ENCODE peak calls at places on chromosomes 13 and 19, in eight cellular contexts. One of them, this sample, is unnamed.

GRCh38 chr19:41083516-41083915 is 4.7 kb upstream of the CYP2A13 start:
- ATAC-seq in pancreas: no peak
- ATAC-seq in right cardiac atrium: no peak
- ATAC-seq in T-cell: no peak
- ATAC-seq in HCT116: no peak
- ATAC-seq in heart right ventricle: no peak
- ATAC-seq in aorta: no peak
- ATAC-seq in Right ventricle myocardium inferior: no peak
- ATAC-seq in this sample: no peak

GRCh38 chr13:31122544-31123260 is 39.0 kb downstream of the HSPH1 start:
- ATAC-seq in right cardiac atrium: no peak
- ATAC-seq in pancreas: no peak
- ATAC-seq in aorta: no peak
- ATAC-seq in HCT116: no peak
- ATAC-seq in Right ventricle myocardium inferior: no peak
- ATAC-seq in T-cell: no peak
- ATAC-seq in heart right ventricle: no peak
- ATAC-seq in this sample: no peak

GRCh38 chr13:23212621-23213020 is 31.8 kb downstream of the SGCG start:
- ATAC-seq in heart right ventricle: no peak
- ATAC-seq in aorta: no peak
- ATAC-seq in right cardiac atrium: no peak
- ATAC-seq in pancreas: no peak
- ATAC-seq in T-cell: no peak
- ATAC-seq in Right ventricle myocardium inferior: no peak
- ATAC-seq in HCT116: no peak
- ATAC-seq in this sample: no peak

GRCh38 chr19:11225172-11225571 is 14.2 kb upstream of the ANGPTL8 start:
- ATAC-seq in pancreas: no peak
- ATAC-seq in heart right ventricle: no peak
- ATAC-seq in T-cell: no peak
- ATAC-seq in right cardiac atrium: peak
- ATAC-seq in HCT116: no peak
- ATAC-seq in aorta: no peak
- ATAC-seq in Right ventricle myocardium inferior: peak
- ATAC-seq in this sample: peak

GRCh38 chr19:6264077-6264445 is 15.7 kb downstream of the MLLT1 start:
- ATAC-seq in pancreas: no peak
- ATAC-seq in T-cell: no peak
- ATAC-seq in Right ventricle myocardium inferior: no peak
- ATAC-seq in aorta: no peak
- ATAC-seq in heart right ventricle: no peak
- ATAC-seq in HCT116: no peak
- ATAC-seq in right cardiac atrium: no peak
- ATAC-seq in this sample: no peak

GRCh38 chr13:29936961-29937360 is 86.5 kb upstream of the UBL3 start:
- ATAC-seq in aorta: no peak
- ATAC-seq in pancreas: no peak
- ATAC-seq in Right ventricle myocardium inferior: no peak
- ATAC-seq in heart right ventricle: no peak
- ATAC-seq in HCT116: no peak
- ATAC-seq in T-cell: no peak
- ATAC-seq in right cardiac atrium: no peak
- ATAC-seq in this sample: no peak

GRCh38 chr19:12952488-12953455 is 4.3 kb downstream of the GADD45GIP1 start:
- ATAC-seq in right cardiac atrium: peak
- ATAC-seq in pancreas: no peak
- ATAC-seq in aorta: peak
- ATAC-seq in heart right ventricle: peak
- ATAC-seq in Right ventricle myocardium inferior: no peak
- ATAC-seq in T-cell: no peak
- ATAC-seq in HCT116: no peak
- ATAC-seq in this sample: no peak

GRCh38 chr13:40969169-40969901 is 49.8 kb downstream of the ELF1 start:
- ATAC-seq in right cardiac atrium: no peak
- ATAC-seq in aorta: no peak
- ATAC-seq in T-cell: peak
- ATAC-seq in HCT116: no peak
- ATAC-seq in pancreas: peak
- ATAC-seq in Right ventricle myocardium inferior: no peak
- ATAC-seq in heart right ventricle: no peak
- ATAC-seq in this sample: no peak

GRCh38 chr13:91946498-91947070 is 548.2 kb downstream of the GPC5 start:
- ATAC-seq in Right ventricle myocardium inferior: no peak
- ATAC-seq in T-cell: no peak
- ATAC-seq in pancreas: peak
- ATAC-seq in HCT116: no peak
- ATAC-seq in right cardiac atrium: no peak
- ATAC-seq in heart right ventricle: no peak
- ATAC-seq in aorta: no peak
- ATAC-seq in this sample: no peak

GRCh38 chr13:50892162-50892944 is 17.2 kb upstream of the RNASEH2B start:
- ATAC-seq in aorta: no peak
- ATAC-seq in pancreas: no peak
- ATAC-seq in T-cell: peak
- ATAC-seq in Right ventricle myocardium inferior: no peak
- ATAC-seq in heart right ventricle: no peak
- ATAC-seq in right cardiac atrium: no peak
- ATAC-seq in HCT116: no peak
- ATAC-seq in this sample: no peak

GRCh38 chr19:11405846-11406643 is 13.1 kb downstream of the RGL3 start:
- ATAC-seq in aorta: no peak
- ATAC-seq in pancreas: no peak
- ATAC-seq in heart right ventricle: peak
- ATAC-seq in right cardiac atrium: peak
- ATAC-seq in HCT116: no peak
- ATAC-seq in T-cell: peak
- ATAC-seq in Right ventricle myocardium inferior: peak
- ATAC-seq in this sample: no peak

GRCh38 chr13:94119360-94119936 is 360.0 kb downstream of the DCT start:
- ATAC-seq in HCT116: no peak
- ATAC-seq in Right ventricle myocardium inferior: peak
- ATAC-seq in heart right ventricle: peak
- ATAC-seq in right cardiac atrium: no peak
- ATAC-seq in T-cell: no peak
- ATAC-seq in aorta: no peak
- ATAC-seq in pancreas: peak
- ATAC-seq in this sample: no peak

GRCh38 chr19:44943801-44944249 is 1.8 kb downstream of the APOC4 start:
- ATAC-seq in aorta: no peak
- ATAC-seq in Right ventricle myocardium inferior: peak
- ATAC-seq in HCT116: no peak
- ATAC-seq in pancreas: peak
- ATAC-seq in right cardiac atrium: peak
- ATAC-seq in T-cell: no peak
- ATAC-seq in heart right ventricle: peak
- ATAC-seq in this sample: peak

GRCh38 chr13:42553098-42554046 is 20.6 kb upstream of the TNFSF11 start:
- ATAC-seq in HCT116: no peak
- ATAC-seq in aorta: no peak
- ATAC-seq in pancreas: peak
- ATAC-seq in Right ventricle myocardium inferior: no peak
- ATAC-seq in T-cell: no peak
- ATAC-seq in heart right ventricle: no peak
- ATAC-seq in right cardiac atrium: no peak
- ATAC-seq in this sample: no peak

GRCh38 chr19:8163781-8164180 is 14.4 kb upstream of the FBN3 start:
- ATAC-seq in aorta: no peak
- ATAC-seq in T-cell: no peak
- ATAC-seq in Right ventricle myocardium inferior: no peak
- ATAC-seq in right cardiac atrium: no peak
- ATAC-seq in heart right ventricle: no peak
- ATAC-seq in HCT116: no peak
- ATAC-seq in pancreas: no peak
- ATAC-seq in this sample: no peak

GRCh38 chr13:44719857-44720671 is 143.9 kb upstream of the TSC22D1 start:
- ATAC-seq in Right ventricle myocardium inferior: peak
- ATAC-seq in aorta: peak
- ATAC-seq in right cardiac atrium: peak
- ATAC-seq in HCT116: no peak
- ATAC-seq in T-cell: no peak
- ATAC-seq in heart right ventricle: peak
- ATAC-seq in pancreas: peak
- ATAC-seq in this sample: peak

GRCh38 chr13:71621152-71622124 is 245.6 kb downstream of the DACH1 start:
- ATAC-seq in HCT116: no peak
- ATAC-seq in pancreas: peak
- ATAC-seq in heart right ventricle: no peak
- ATAC-seq in aorta: no peak
- ATAC-seq in right cardiac atrium: no peak
- ATAC-seq in Right ventricle myocardium inferior: no peak
- ATAC-seq in T-cell: no peak
- ATAC-seq in this sample: no peak

GRCh38 chr13:79448413-79448812 is 32.5 kb upstream of the NDFIP2 start:
- ATAC-seq in right cardiac atrium: no peak
- ATAC-seq in heart right ventricle: no peak
- ATAC-seq in HCT116: no peak
- ATAC-seq in T-cell: no peak
- ATAC-seq in pancreas: no peak
- ATAC-seq in aorta: no peak
- ATAC-seq in Right ventricle myocardium inferior: no peak
- ATAC-seq in this sample: no peak

GRCh38 chr13:110150384-110151091 is 156.4 kb downstream of the COL4A1 start:
- ATAC-seq in Right ventricle myocardium inferior: no peak
- ATAC-seq in aorta: peak
- ATAC-seq in heart right ventricle: no peak
- ATAC-seq in HCT116: no peak
- ATAC-seq in right cardiac atrium: peak
- ATAC-seq in T-cell: no peak
- ATAC-seq in pancreas: no peak
- ATAC-seq in this sample: peak

GRCh38 chr13:70894258-70894657 is 786.0 kb upstream of the KLHL1 start:
- ATAC-seq in T-cell: no peak
- ATAC-seq in Right ventricle myocardium inferior: no peak
- ATAC-seq in HCT116: no peak
- ATAC-seq in heart right ventricle: no peak
- ATAC-seq in aorta: no peak
- ATAC-seq in right cardiac atrium: no peak
- ATAC-seq in pancreas: no peak
- ATAC-seq in this sample: no peak